ENCODE peak calls at places on chromosomes 6 and 20, in five cellular contexts. H, K, O, C and W are unnamed samples. For H3K4me1, the result is how much of the 10 kb centered on the place peaks cover.

GRCh38 chr6:10266061-10266460 is 148.8 kb downstream of the TFAP2A start:
- DNase-seq in K (no peak), O (no peak), H (no peak), C (no peak), W (no peak)

GRCh38 chr20:25699914-25700313 is 3.3 kb upstream of the ZNF337 start:
- DNase-seq in K (peak), C (no peak), H (no peak), O (no peak), W (no peak)

GRCh38 chr20:48153523-48153922 is 368.2 kb upstream of the SULF2 start:
- DNase-seq in H (no peak), K (no peak), O (no peak), C (no peak), W (peak)

GRCh38 chr6:11798538-11798937 is 19.9 kb upstream of the ADTRP start:
- DNase-seq in C (no peak), H (no peak), O (no peak), K (no peak), W (no peak)

GRCh38 chr6:21893778-21894177 is 300.2 kb downstream of the SOX4 start:
- DNase-seq in O (no peak), H (no peak), C (no peak), K (no peak), W (no peak)

GRCh38 chr6:164034602-164035140 is 620.2 kb downstream of the QKI start:
- DNase-seq in H (no peak), K (no peak), O (no peak), C (no peak), W (no peak)

GRCh38 chr6:158536084-158536890 is 23.6 kb upstream of the TMEM181 start:
- DNase-seq in C (peak), K (peak), O (peak), H (peak), W (peak)

GRCh38 chr6:5726976-5727718 is 279.6 kb downstream of the NRN1 start:
- DNase-seq in C (no peak), K (no peak), O (no peak), H (no peak), W (no peak)

GRCh38 chr20:33554914-33555420 is 65.1 kb downstream of the CBFA2T2 start:
- DNase-seq in H (no peak), O (no peak), K (peak), C (peak), W (no peak)

GRCh38 chr6:150118208-150118607 is 24.6 kb upstream of the PPP1R14C start:
- DNase-seq in K (no peak), O (no peak), H (no peak), C (no peak), W (no peak)

GRCh38 chr6:24504642-24505586 is 10.1 kb downstream of the ALDH5A1 start:
- DNase-seq in K (peak), H (no peak), O (no peak), C (no peak), W (no peak)

GRCh38 chr20:36852187-36852586 is 23.8 kb upstream of the TLDC2 start:
- DNase-seq in O (no peak), H (peak), C (no peak), K (no peak), W (no peak)

GRCh38 chr6:118536478-118536877 is 11.6 kb upstream of the PLN start:
- DNase-seq in K (no peak), O (no peak), C (no peak), H (no peak), W (no peak)

GRCh38 chr20:51492167-51493092 is 50.1 kb downstream of the NFATC2 start:
- DNase-seq in H (peak), O (peak), K (no peak), C (peak), W (no peak)

GRCh38 chr6:11730645-11731044 is 48.0 kb downstream of the ADTRP start:
- DNase-seq in C (no peak), K (no peak), O (no peak), H (no peak), W (no peak)

GRCh38 chr20:3161316-3162079 is 1.8 kb upstream of the FASTKD5 start:
- DNase-seq in H (no peak), O (no peak), K (no peak), C (no peak), W (no peak)

GRCh38 chr6:79413562-79414002 is 123.6 kb downstream of the LCA5 start:
- DNase-seq in H (no peak), K (no peak), C (no peak), O (no peak), W (no peak)

GRCh38 chr6:169158750-169159149 is 94.9 kb downstream of the THBS2 start:
- DNase-seq in O (no peak), H (no peak), K (no peak), C (no peak), W (no peak)

GRCh38 chr6:106805771-106806170 is 168.8 kb downstream of the CD24 start:
- DNase-seq in H (no peak), O (no peak), C (no peak), K (no peak), W (no peak)

GRCh38 chr6:106802141-106802540 is 172.4 kb downstream of the CD24 start:
- DNase-seq in C (no peak), K (no peak), O (no peak), H (no peak), W (peak)

GRCh38 chr6:106804238-106805016 is 170.1 kb downstream of the CD24 start:
- DNase-seq in O (no peak), H (no peak), K (no peak), C (no peak), W (no peak)

GRCh38 chr6:106803188-106803587 is 171.3 kb downstream of the CD24 start:
- DNase-seq in O (no peak), C (no peak), K (no peak), H (no peak), W (no peak)

DNA sequence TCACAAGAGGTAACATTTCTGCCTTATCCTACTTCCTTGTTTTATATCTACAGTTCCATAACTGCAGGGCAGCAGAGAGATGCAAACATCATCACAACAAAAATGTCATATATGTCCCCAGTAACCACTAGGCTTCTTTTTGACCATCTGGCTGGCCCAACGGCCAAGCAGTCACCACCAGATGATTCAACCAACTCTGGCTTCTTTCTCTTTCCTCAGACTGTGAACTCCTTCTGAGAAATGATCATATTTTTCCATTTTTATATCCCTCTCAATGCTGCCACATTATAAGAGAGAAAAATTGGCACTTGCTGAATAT is 169.6 kb downstream of the CD24 start:
- DNase-seq in O (no peak), K (no peak), H (no peak), C (no peak), W (no peak)
- H3K4me1 ChIP-seq in O (under half), K (under half), H (under half), C (under half), W (under half)

DNA sequence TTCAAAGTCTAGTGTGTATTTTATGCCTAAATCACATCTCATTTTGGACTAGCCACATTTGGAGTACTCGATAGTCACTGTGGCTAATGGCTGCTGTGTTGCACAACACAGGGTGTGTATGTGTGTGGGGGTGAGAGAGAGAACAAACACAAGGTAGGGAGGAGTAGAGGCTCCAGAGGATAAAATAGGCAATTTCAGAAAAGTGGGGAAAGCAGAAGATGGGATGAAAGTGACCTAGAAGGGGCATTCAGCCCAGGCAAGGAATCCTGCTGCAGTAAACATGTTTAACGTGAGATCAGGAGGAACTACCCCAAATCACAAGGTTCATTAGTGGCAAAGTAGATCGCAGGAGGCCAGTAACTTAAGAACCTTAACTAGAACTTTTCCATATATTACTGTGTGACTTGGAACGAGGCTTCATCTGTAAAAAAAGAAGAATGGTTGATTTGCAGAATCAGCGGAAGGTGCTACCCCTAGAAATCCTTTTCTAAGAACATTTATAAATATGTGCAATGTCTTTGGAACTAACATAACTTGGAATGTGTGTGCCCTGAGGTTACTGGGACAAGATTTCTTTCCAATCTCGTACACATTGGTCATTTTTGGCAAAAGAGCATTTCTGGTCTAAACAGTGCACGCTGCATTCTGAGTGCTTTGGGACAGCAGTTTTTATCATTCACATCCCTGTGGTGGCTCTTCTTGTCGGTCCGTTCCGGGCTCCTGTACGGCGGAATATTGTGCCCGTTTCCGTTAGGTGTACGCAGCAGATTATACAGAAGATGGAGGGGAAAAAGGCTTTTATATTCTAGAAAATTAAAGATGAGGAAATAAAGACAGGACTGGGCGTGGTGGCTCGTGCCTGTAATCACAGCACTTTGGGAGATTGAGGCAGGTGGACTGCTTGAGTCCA is 2.6 kb downstream of the DUSP22 start:
- DNase-seq in O (no peak), C (no peak), H (no peak), K (no peak), W (no peak)
- H3K4me3 ChIP-seq in O (no peak), C (no peak), H (no peak), K (no peak), W (no peak)

DNA sequence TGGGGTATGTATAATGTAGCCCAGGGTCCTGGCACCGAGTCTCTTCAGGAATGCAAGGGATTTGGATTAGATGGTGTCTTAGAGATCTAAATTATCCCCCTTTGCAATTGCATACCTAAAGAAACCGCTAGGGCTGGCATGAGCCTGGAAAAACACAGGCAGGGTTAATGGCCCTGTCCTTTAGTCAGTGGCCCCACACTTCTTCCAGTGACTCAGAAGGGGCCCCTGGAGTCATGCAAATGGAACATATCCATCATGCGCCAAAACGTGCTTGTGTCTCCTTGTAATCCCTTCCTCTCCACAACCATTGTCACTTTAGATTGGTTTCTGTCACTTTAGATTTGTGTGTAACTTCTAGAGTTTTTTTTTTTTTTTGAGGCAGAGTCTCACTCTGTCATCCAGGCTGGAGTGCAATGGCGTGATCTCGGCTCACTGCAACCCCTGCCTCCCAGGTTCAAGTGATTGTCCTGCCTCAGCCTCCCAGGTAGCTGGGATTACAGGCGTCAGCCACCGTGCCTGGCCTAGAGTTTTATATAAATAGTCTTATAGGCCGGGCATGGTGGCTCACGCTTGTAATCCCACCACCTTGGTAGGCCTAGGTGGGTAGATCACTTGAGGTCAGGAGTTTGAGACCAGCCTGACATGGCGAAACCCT is 8.7 kb upstream of the MYBL2 start:
- DNase-seq in H (no peak), O (no peak), K (peak), C (no peak), W (peak)
- TF ChIP-seq CTCF in H (no peak), O (no peak), K (no peak), C (no peak), W (peak)

DNA sequence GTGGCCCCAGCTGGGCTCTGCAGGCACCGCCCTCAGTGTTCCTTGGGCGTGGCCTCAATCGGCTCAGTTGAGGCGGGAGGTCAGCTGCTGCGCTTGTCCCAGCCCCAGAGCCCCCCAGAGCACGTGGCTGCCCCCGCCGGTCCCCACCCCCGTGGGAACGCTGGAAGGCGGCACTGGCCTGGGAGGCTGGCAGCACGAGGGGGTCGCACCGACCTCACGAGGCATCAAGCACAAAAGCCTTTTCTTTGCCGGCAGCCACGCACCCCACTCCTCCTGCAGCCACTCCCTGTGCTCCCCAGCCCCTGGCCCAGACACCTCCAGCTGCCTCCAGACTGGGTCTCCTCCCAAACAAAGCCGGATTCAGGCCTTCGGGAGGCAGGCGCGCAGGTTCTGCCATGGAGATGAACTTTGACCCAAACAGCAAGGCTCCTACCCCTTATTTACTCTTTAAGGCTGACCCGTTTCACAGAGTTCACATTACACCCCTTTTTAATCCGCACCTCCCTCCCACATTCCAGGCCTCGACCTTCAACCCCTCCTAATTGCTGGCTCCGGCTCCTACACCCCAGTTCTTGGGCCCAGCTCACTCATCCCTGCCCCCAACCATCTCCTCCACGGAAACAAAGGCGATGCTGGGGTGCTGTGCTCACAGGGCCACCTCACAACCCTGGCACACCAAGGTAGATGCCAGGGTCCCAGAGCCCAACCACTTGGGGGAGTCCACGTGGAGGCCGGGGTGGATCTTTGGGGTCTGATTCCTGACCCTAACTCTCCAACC is 111.7 kb downstream of the NOL4L start:
- DNase-seq in O (no peak), C (no peak), K (no peak), H (no peak), W (peak)
- H3K4me1 ChIP-seq in O (half or more), C (half or more), K (under half), H (under half), W (under half)

DNA sequence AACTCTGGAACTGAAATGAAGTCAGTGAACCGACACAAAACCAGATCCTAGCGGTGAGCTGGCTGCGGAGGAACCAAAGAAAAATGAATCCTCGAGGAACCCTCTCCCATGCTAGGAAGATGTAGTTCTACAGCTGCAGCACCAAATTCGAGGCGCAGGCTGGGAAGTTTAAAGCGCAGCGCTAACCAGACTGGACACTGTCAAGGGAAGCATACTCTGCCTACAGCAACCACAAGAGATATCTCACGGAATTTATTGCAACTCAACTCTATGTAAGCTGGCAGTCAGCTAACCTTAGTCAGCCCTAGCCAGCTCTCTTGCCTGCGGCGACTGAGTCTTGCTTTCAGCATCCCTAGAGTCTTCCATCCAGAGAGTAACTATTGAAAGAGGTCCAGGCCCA is 3.7 kb upstream of the HTR1B start:
- DNase-seq in K (no peak), C (no peak), O (no peak), H (no peak), W (no peak)
- H3K4me3 ChIP-seq in K (no peak), C (peak), O (peak), H (no peak), W (no peak)

GRCh38 chr6:74343804-74344203 is 647.8 kb downstream of the CD109 start:
- DNase-seq in C (no peak), K (peak), H (no peak), O (no peak), W (no peak)
- TF ChIP-seq CTCF in C (peak), K (peak), H (no peak), O (no peak), W (no peak)

DNA sequence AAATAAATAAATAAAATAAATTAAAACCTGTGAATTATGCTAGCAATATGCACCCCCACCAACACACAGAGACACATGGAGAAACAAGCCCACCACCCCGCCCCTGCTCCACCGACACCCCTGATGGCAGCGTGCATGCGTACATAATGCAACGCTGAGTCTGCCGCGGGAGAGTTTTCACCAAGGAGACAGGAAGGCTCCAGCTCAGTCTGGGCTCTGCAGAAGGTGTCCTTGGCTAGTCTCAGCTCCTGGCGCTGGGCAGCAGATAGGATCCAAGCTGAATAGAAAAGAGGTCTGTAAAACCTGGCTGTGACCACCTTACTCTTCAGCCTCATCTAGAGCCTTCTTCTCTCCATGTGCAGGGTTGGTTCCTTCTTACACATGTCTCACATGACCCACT is 26.5 kb upstream of the HECA start:
- DNase-seq in C (no peak), H (peak), O (no peak), K (no peak), W (no peak)
- H3K4me1 ChIP-seq in C (under half), H (under half), O (under half), K (under half), W (under half)

GRCh38 chr6:299050-299980 is 7.0 kb downstream of the DUSP22 start:
- DNase-seq in K (no peak), C (no peak), H (no peak), O (no peak), W (no peak)
- H3K4me3 ChIP-seq in K (no peak), C (no peak), H (no peak), O (no peak), W (no peak)